ENCODE peak calls at places on chromosomes 1 and 21, in six cellular contexts. One of them, this sample, is unnamed.

GRCh38 chr1:208531003-208531750 is 287.0 kb upstream of the PLXNA2 start:
- DNase-seq in left lung: no peak
- DNase-seq in activated CD4-positive, alpha-beta T cell treated with anti-CD3 and anti-CD28 coated beads for 48 hours: no peak
- DNase-seq in stimulated activated CD4-positive, alpha-beta T cell treated with anti-CD3 and anti-CD28 coated beads, TNF-alpha, amount 100 ng/mL, for 1 hour: no peak
- DNase-seq in NCI-H1105: no peak
- DNase-seq in substantia nigra: no peak
- DNase-seq in this sample: peak

GRCh38 chr1:231807498-231807897 is 180.9 kb downstream of the DISC1 start:
- DNase-seq in left lung: no peak
- DNase-seq in stimulated activated CD4-positive, alpha-beta T cell treated with anti-CD3 and anti-CD28 coated beads, TNF-alpha, amount 100 ng/mL, for 1 hour: no peak
- DNase-seq in activated CD4-positive, alpha-beta T cell treated with anti-CD3 and anti-CD28 coated beads for 48 hours: no peak
- DNase-seq in NCI-H1105: peak
- DNase-seq in substantia nigra: no peak
- DNase-seq in this sample: no peak

GRCh38 chr21:38752051-38752505 is 53.7 kb upstream of the ETS2 start:
- DNase-seq in left lung: no peak
- DNase-seq in activated CD4-positive, alpha-beta T cell treated with anti-CD3 and anti-CD28 coated beads for 48 hours: no peak
- DNase-seq in NCI-H1105: no peak
- DNase-seq in substantia nigra: no peak
- DNase-seq in stimulated activated CD4-positive, alpha-beta T cell treated with anti-CD3 and anti-CD28 coated beads, TNF-alpha, amount 100 ng/mL, for 1 hour: no peak
- DNase-seq in this sample: no peak

GRCh38 chr1:226476657-226477319 is 68.9 kb upstream of the PARP1 start:
- DNase-seq in activated CD4-positive, alpha-beta T cell treated with anti-CD3 and anti-CD28 coated beads for 48 hours: no peak
- DNase-seq in left lung: no peak
- DNase-seq in stimulated activated CD4-positive, alpha-beta T cell treated with anti-CD3 and anti-CD28 coated beads, TNF-alpha, amount 100 ng/mL, for 1 hour: no peak
- DNase-seq in NCI-H1105: no peak
- DNase-seq in substantia nigra: no peak
- DNase-seq in this sample: no peak

GRCh38 chr1:216898801-216899200 is 175.6 kb upstream of the ESRRG start:
- DNase-seq in substantia nigra: no peak
- DNase-seq in stimulated activated CD4-positive, alpha-beta T cell treated with anti-CD3 and anti-CD28 coated beads, TNF-alpha, amount 100 ng/mL, for 1 hour: no peak
- DNase-seq in activated CD4-positive, alpha-beta T cell treated with anti-CD3 and anti-CD28 coated beads for 48 hours: no peak
- DNase-seq in NCI-H1105: no peak
- DNase-seq in left lung: no peak
- DNase-seq in this sample: no peak

GRCh38 chr1:26287033-26287711 is 7.3 kb downstream of the SH3BGRL3 start:
- DNase-seq in activated CD4-positive, alpha-beta T cell treated with anti-CD3 and anti-CD28 coated beads for 48 hours: peak
- DNase-seq in stimulated activated CD4-positive, alpha-beta T cell treated with anti-CD3 and anti-CD28 coated beads, TNF-alpha, amount 100 ng/mL, for 1 hour: no peak
- DNase-seq in substantia nigra: no peak
- DNase-seq in NCI-H1105: no peak
- DNase-seq in left lung: no peak
- DNase-seq in this sample: no peak

GRCh38 chr1:78678324-78678723 is 28.7 kb downstream of the IFI44 start:
- DNase-seq in left lung: no peak
- DNase-seq in stimulated activated CD4-positive, alpha-beta T cell treated with anti-CD3 and anti-CD28 coated beads, TNF-alpha, amount 100 ng/mL, for 1 hour: no peak
- DNase-seq in activated CD4-positive, alpha-beta T cell treated with anti-CD3 and anti-CD28 coated beads for 48 hours: no peak
- DNase-seq in substantia nigra: no peak
- DNase-seq in NCI-H1105: no peak
- DNase-seq in this sample: no peak

GRCh38 chr1:113792986-113793385 is 19.3 kb downstream of the RSBN1 start:
- DNase-seq in substantia nigra: no peak
- DNase-seq in stimulated activated CD4-positive, alpha-beta T cell treated with anti-CD3 and anti-CD28 coated beads, TNF-alpha, amount 100 ng/mL, for 1 hour: no peak
- DNase-seq in NCI-H1105: no peak
- DNase-seq in activated CD4-positive, alpha-beta T cell treated with anti-CD3 and anti-CD28 coated beads for 48 hours: no peak
- DNase-seq in left lung: no peak
- DNase-seq in this sample: no peak

GRCh38 chr1:26584022-26584485 is 54.5 kb downstream of the RPS6KA1 start:
- DNase-seq in left lung: no peak
- DNase-seq in NCI-H1105: no peak
- DNase-seq in stimulated activated CD4-positive, alpha-beta T cell treated with anti-CD3 and anti-CD28 coated beads, TNF-alpha, amount 100 ng/mL, for 1 hour: no peak
- DNase-seq in activated CD4-positive, alpha-beta T cell treated with anti-CD3 and anti-CD28 coated beads for 48 hours: peak
- DNase-seq in substantia nigra: no peak
- DNase-seq in this sample: no peak

GRCh38 chr1:178055093-178055492 is 38.8 kb upstream of the RASAL2 start:
- DNase-seq in NCI-H1105: no peak
- DNase-seq in substantia nigra: peak
- DNase-seq in activated CD4-positive, alpha-beta T cell treated with anti-CD3 and anti-CD28 coated beads for 48 hours: no peak
- DNase-seq in left lung: peak
- DNase-seq in stimulated activated CD4-positive, alpha-beta T cell treated with anti-CD3 and anti-CD28 coated beads, TNF-alpha, amount 100 ng/mL, for 1 hour: no peak
- DNase-seq in this sample: no peak

GRCh38 chr1:153951801-153952200 is 5.3 kb upstream of the DENND4B start:
- DNase-seq in stimulated activated CD4-positive, alpha-beta T cell treated with anti-CD3 and anti-CD28 coated beads, TNF-alpha, amount 100 ng/mL, for 1 hour: no peak
- DNase-seq in left lung: no peak
- DNase-seq in activated CD4-positive, alpha-beta T cell treated with anti-CD3 and anti-CD28 coated beads for 48 hours: no peak
- DNase-seq in NCI-H1105: no peak
- DNase-seq in substantia nigra: no peak
- DNase-seq in this sample: no peak

GRCh38 chr1:67716800-67717199 is 31.8 kb downstream of the GADD45A start:
- DNase-seq in substantia nigra: no peak
- DNase-seq in stimulated activated CD4-positive, alpha-beta T cell treated with anti-CD3 and anti-CD28 coated beads, TNF-alpha, amount 100 ng/mL, for 1 hour: no peak
- DNase-seq in left lung: no peak
- DNase-seq in activated CD4-positive, alpha-beta T cell treated with anti-CD3 and anti-CD28 coated beads for 48 hours: no peak
- DNase-seq in NCI-H1105: no peak
- DNase-seq in this sample: no peak

GRCh38 chr1:63322944-63323865 is 838 bp downstream of the FOXD3 start:
- DNase-seq in substantia nigra: no peak
- DNase-seq in stimulated activated CD4-positive, alpha-beta T cell treated with anti-CD3 and anti-CD28 coated beads, TNF-alpha, amount 100 ng/mL, for 1 hour: peak
- DNase-seq in NCI-H1105: peak
- DNase-seq in activated CD4-positive, alpha-beta T cell treated with anti-CD3 and anti-CD28 coated beads for 48 hours: peak
- DNase-seq in left lung: peak
- DNase-seq in this sample: no peak

GRCh38 chr1:183583466-183583865 is 6.8 kb downstream of the NCF2 start:
- DNase-seq in NCI-H1105: no peak
- DNase-seq in substantia nigra: no peak
- DNase-seq in activated CD4-positive, alpha-beta T cell treated with anti-CD3 and anti-CD28 coated beads for 48 hours: no peak
- DNase-seq in left lung: peak
- DNase-seq in stimulated activated CD4-positive, alpha-beta T cell treated with anti-CD3 and anti-CD28 coated beads, TNF-alpha, amount 100 ng/mL, for 1 hour: no peak
- DNase-seq in this sample: no peak

GRCh38 chr1:233299450-233299849 is 3.9 kb upstream of the PCNX2 start:
- DNase-seq in substantia nigra: no peak
- DNase-seq in activated CD4-positive, alpha-beta T cell treated with anti-CD3 and anti-CD28 coated beads for 48 hours: no peak
- DNase-seq in stimulated activated CD4-positive, alpha-beta T cell treated with anti-CD3 and anti-CD28 coated beads, TNF-alpha, amount 100 ng/mL, for 1 hour: no peak
- DNase-seq in left lung: no peak
- DNase-seq in NCI-H1105: no peak
- DNase-seq in this sample: no peak

GRCh38 chr21:36450511-36450910 is 29.4 kb downstream of the CLDN14 start:
- DNase-seq in left lung: no peak
- DNase-seq in substantia nigra: no peak
- DNase-seq in activated CD4-positive, alpha-beta T cell treated with anti-CD3 and anti-CD28 coated beads for 48 hours: no peak
- DNase-seq in NCI-H1105: no peak
- DNase-seq in stimulated activated CD4-positive, alpha-beta T cell treated with anti-CD3 and anti-CD28 coated beads, TNF-alpha, amount 100 ng/mL, for 1 hour: no peak
- DNase-seq in this sample: no peak

GRCh38 chr1:116910379-116911165 is 856 bp downstream of the PTGFRN start:
- DNase-seq in left lung: peak
- DNase-seq in NCI-H1105: peak
- DNase-seq in stimulated activated CD4-positive, alpha-beta T cell treated with anti-CD3 and anti-CD28 coated beads, TNF-alpha, amount 100 ng/mL, for 1 hour: peak
- DNase-seq in activated CD4-positive, alpha-beta T cell treated with anti-CD3 and anti-CD28 coated beads for 48 hours: peak
- DNase-seq in substantia nigra: no peak
- DNase-seq in this sample: no peak

GRCh38 chr1:18818036-18818435 is 41.4 kb downstream of the TAS1R2 start:
- DNase-seq in substantia nigra: no peak
- DNase-seq in activated CD4-positive, alpha-beta T cell treated with anti-CD3 and anti-CD28 coated beads for 48 hours: no peak
- DNase-seq in NCI-H1105: no peak
- DNase-seq in left lung: no peak
- DNase-seq in stimulated activated CD4-positive, alpha-beta T cell treated with anti-CD3 and anti-CD28 coated beads, TNF-alpha, amount 100 ng/mL, for 1 hour: no peak
- DNase-seq in this sample: no peak

GRCh38 chr1:47351305-47351704 is 17.7 kb downstream of the CMPK1 start:
- DNase-seq in activated CD4-positive, alpha-beta T cell treated with anti-CD3 and anti-CD28 coated beads for 48 hours: no peak
- DNase-seq in NCI-H1105: no peak
- DNase-seq in left lung: no peak
- DNase-seq in substantia nigra: no peak
- DNase-seq in stimulated activated CD4-positive, alpha-beta T cell treated with anti-CD3 and anti-CD28 coated beads, TNF-alpha, amount 100 ng/mL, for 1 hour: no peak
- DNase-seq in this sample: no peak

GRCh38 chr1:182549811-182550210 is 39.2 kb downstream of the RNASEL start:
- DNase-seq in substantia nigra: no peak
- DNase-seq in left lung: no peak
- DNase-seq in stimulated activated CD4-positive, alpha-beta T cell treated with anti-CD3 and anti-CD28 coated beads, TNF-alpha, amount 100 ng/mL, for 1 hour: no peak
- DNase-seq in activated CD4-positive, alpha-beta T cell treated with anti-CD3 and anti-CD28 coated beads for 48 hours: no peak
- DNase-seq in NCI-H1105: no peak
- DNase-seq in this sample: no peak

GRCh38 chr1:230327892-230328284 is 98.2 kb downstream of the PGBD5 start:
- DNase-seq in stimulated activated CD4-positive, alpha-beta T cell treated with anti-CD3 and anti-CD28 coated beads, TNF-alpha, amount 100 ng/mL, for 1 hour: no peak
- DNase-seq in substantia nigra: no peak
- DNase-seq in NCI-H1105: no peak
- DNase-seq in left lung: no peak
- DNase-seq in activated CD4-positive, alpha-beta T cell treated with anti-CD3 and anti-CD28 coated beads for 48 hours: peak
- DNase-seq in this sample: no peak

GRCh38 chr1:36937371-36937770 is 96.9 kb downstream of the GRIK3 start:
- DNase-seq in activated CD4-positive, alpha-beta T cell treated with anti-CD3 and anti-CD28 coated beads for 48 hours: no peak
- DNase-seq in stimulated activated CD4-positive, alpha-beta T cell treated with anti-CD3 and anti-CD28 coated beads, TNF-alpha, amount 100 ng/mL, for 1 hour: no peak
- DNase-seq in NCI-H1105: no peak
- DNase-seq in substantia nigra: no peak
- DNase-seq in left lung: no peak
- DNase-seq in this sample: no peak